ENCODE peak calls at places on chromosomes 1 and 21, in nine cellular contexts. One of them, this sample, is unnamed.

GRCh38 chr1:190138266-190138665 is 339.4 kb downstream of the BRINP3 start:
- DNase-seq in transverse colon: no peak
- DNase-seq in A549: no peak
- DNase-seq in uterus: no peak
- DNase-seq in ovary: no peak
- DNase-seq in body of pancreas: no peak
- DNase-seq in sigmoid colon: no peak
- DNase-seq in HCT116: no peak
- DNase-seq in adrenal gland: no peak
- DNase-seq in this sample: no peak

GRCh38 chr1:172585348-172585747 is 52.4 kb downstream of the SUCO start:
- DNase-seq in transverse colon: no peak
- DNase-seq in A549: no peak
- DNase-seq in uterus: no peak
- DNase-seq in ovary: no peak
- DNase-seq in body of pancreas: no peak
- DNase-seq in sigmoid colon: no peak
- DNase-seq in HCT116: no peak
- DNase-seq in adrenal gland: no peak
- DNase-seq in this sample: no peak

GRCh38 chr21:36260802-36261201 is 59.2 kb upstream of the MORC3 start:
- DNase-seq in transverse colon: no peak
- DNase-seq in A549: no peak
- DNase-seq in uterus: no peak
- DNase-seq in ovary: no peak
- DNase-seq in body of pancreas: no peak
- DNase-seq in sigmoid colon: no peak
- DNase-seq in HCT116: no peak
- DNase-seq in adrenal gland: no peak
- DNase-seq in this sample: no peak

GRCh38 chr1:24411963-24412362 is 1.6 kb downstream of the STPG1 start:
- DNase-seq in transverse colon: no peak
- DNase-seq in A549: no peak
- DNase-seq in uterus: no peak
- DNase-seq in ovary: no peak
- DNase-seq in body of pancreas: no peak
- DNase-seq in sigmoid colon: no peak
- DNase-seq in HCT116: no peak
- DNase-seq in adrenal gland: no peak
- DNase-seq in this sample: no peak

GRCh38 chr1:230215049-230215448 is 148.0 kb downstream of the GALNT2 start:
- DNase-seq in transverse colon: peak
- DNase-seq in A549: no peak
- DNase-seq in uterus: peak
- DNase-seq in ovary: peak
- DNase-seq in body of pancreas: peak
- DNase-seq in sigmoid colon: peak
- DNase-seq in HCT116: no peak
- DNase-seq in adrenal gland: peak
- DNase-seq in this sample: peak

GRCh38 chr1:179848233-179848632 is 29.4 kb downstream of the TOR1AIP2 start:
- DNase-seq in transverse colon: no peak
- DNase-seq in A549: no peak
- DNase-seq in uterus: no peak
- DNase-seq in ovary: no peak
- DNase-seq in body of pancreas: no peak
- DNase-seq in sigmoid colon: no peak
- DNase-seq in HCT116: no peak
- DNase-seq in adrenal gland: no peak
- DNase-seq in this sample: no peak

GRCh38 chr1:93980320-93980744 is 71.1 kb upstream of the GCLM start:
- DNase-seq in transverse colon: no peak
- DNase-seq in A549: peak
- DNase-seq in uterus: no peak
- DNase-seq in ovary: no peak
- DNase-seq in body of pancreas: no peak
- DNase-seq in sigmoid colon: no peak
- DNase-seq in HCT116: no peak
- DNase-seq in adrenal gland: no peak
- DNase-seq in this sample: no peak

GRCh38 chr1:180382326-180383115 is 119.9 kb downstream of the ACBD6 start:
- DNase-seq in transverse colon: no peak
- DNase-seq in A549: no peak
- DNase-seq in uterus: no peak
- DNase-seq in ovary: no peak
- DNase-seq in body of pancreas: no peak
- DNase-seq in sigmoid colon: no peak
- DNase-seq in HCT116: no peak
- DNase-seq in adrenal gland: no peak
- DNase-seq in this sample: no peak

GRCh38 chr1:201036188-201036834 is 12.8 kb upstream of the KIF21B start:
- DNase-seq in transverse colon: no peak
- DNase-seq in A549: no peak
- DNase-seq in uterus: no peak
- DNase-seq in ovary: no peak
- DNase-seq in body of pancreas: no peak
- DNase-seq in sigmoid colon: no peak
- DNase-seq in HCT116: no peak
- DNase-seq in adrenal gland: no peak
- DNase-seq in this sample: no peak

GRCh38 chr1:231037585-231038517 is 2.2 kb downstream of the FAM89A start:
- DNase-seq in transverse colon: no peak
- DNase-seq in A549: no peak
- DNase-seq in uterus: no peak
- DNase-seq in ovary: no peak
- DNase-seq in body of pancreas: no peak
- DNase-seq in sigmoid colon: no peak
- DNase-seq in HCT116: no peak
- DNase-seq in adrenal gland: no peak
- DNase-seq in this sample: no peak

DNA sequence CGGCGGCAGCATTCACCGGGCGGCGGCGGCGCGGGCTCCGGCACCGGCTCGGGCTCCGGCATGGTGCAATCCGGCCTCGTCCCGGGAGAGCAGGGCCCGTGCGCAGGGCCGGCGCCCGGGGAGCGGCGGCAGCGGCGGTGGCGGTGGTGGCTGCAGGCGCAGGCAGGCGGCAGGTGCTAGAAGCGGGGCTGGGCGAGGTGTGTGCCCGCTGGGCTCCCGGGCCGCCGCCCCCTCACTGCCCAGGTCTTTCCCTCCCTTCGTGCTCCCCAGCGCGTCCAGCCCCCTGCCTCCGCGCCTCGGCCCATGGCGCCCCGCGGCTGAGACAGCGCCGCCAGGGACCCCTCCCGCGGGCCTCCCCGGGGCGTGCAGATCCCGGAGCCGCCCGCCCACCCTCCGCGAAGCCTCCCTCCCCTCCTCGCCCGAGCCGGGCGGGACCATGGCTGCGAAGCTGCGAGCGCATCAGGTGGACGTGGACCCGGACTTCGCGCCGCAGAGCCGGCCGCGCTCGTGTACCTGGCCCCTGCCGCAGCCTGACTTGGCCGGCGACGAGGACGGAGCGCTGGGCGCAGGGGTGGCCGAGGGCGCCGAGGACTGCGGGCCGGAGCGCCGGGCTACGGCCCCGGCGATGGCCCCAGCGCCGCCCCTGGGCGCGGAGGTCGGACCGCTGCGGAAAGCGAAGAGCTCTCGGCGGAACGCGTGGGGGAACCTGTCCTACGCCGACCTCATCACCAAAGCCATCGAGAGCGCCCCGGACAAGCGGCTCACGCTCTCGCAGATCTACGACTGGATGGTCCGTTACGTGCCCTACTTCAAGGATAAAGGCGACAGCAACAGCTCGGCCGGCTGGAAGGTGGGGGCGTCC is 492 bp downstream of the FOXO6 start:
- DNase-seq in transverse colon: no peak
- DNase-seq in A549: no peak
- DNase-seq in uterus: no peak
- DNase-seq in ovary: peak
- DNase-seq in body of pancreas: peak
- DNase-seq in sigmoid colon: no peak
- DNase-seq in HCT116: no peak
- DNase-seq in adrenal gland: no peak
- DNase-seq in this sample: no peak
- H3K4me3 ChIP-seq in transverse colon: peak
- H3K4me3 ChIP-seq in A549: peak
- H3K4me3 ChIP-seq in uterus: peak
- H3K4me3 ChIP-seq in ovary: peak
- H3K4me3 ChIP-seq in body of pancreas: peak
- H3K4me3 ChIP-seq in sigmoid colon: peak
- H3K4me3 ChIP-seq in HCT116: peak
- H3K4me3 ChIP-seq in adrenal gland: no peak
- H3K4me3 ChIP-seq in this sample: peak

GRCh38 chr1:198656500-198656932 is 17.7 kb downstream of the PTPRC start:
- DNase-seq in transverse colon: peak
- DNase-seq in A549: no peak
- DNase-seq in uterus: peak
- DNase-seq in ovary: no peak
- DNase-seq in body of pancreas: no peak
- DNase-seq in sigmoid colon: peak
- DNase-seq in HCT116: no peak
- DNase-seq in adrenal gland: peak
- DNase-seq in this sample: peak
- TF ChIP-seq POLR2A in transverse colon: no peak
- TF ChIP-seq POLR2A in A549: no peak
- TF ChIP-seq POLR2A in uterus: no peak
- TF ChIP-seq POLR2A in ovary: no peak
- TF ChIP-seq POLR2A in body of pancreas: no peak
- TF ChIP-seq POLR2A in sigmoid colon: no peak
- TF ChIP-seq POLR2A in HCT116: no peak
- TF ChIP-seq POLR2A in adrenal gland: no peak
- TF ChIP-seq POLR2A in this sample: no peak

DNA sequence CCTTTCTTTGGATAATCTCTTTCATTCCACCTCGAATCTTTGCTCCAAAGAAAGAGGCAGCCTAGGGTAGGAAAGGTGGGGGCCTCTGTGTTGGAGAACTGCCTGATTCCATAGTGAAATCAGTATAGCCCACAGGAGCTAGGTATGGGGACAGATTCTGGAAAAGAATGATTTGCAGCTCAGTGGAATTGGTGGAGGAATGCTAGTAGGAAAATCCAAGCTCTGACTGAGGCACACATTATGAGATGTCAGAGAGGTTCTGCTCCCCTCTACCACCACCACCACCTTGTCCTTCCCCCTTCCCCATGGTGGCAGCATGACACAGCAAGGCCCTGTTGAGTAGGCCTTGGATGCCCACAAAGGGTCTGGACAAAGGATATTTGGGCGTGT is 810 bp downstream of the MLLT11 start:
- DNase-seq in transverse colon: no peak
- DNase-seq in A549: no peak
- DNase-seq in uterus: no peak
- DNase-seq in ovary: no peak
- DNase-seq in body of pancreas: no peak
- DNase-seq in sigmoid colon: peak
- DNase-seq in HCT116: no peak
- DNase-seq in adrenal gland: no peak
- DNase-seq in this sample: no peak
- H3K4me3 ChIP-seq in transverse colon: no peak
- H3K4me3 ChIP-seq in A549: peak
- H3K4me3 ChIP-seq in uterus: peak
- H3K4me3 ChIP-seq in ovary: peak
- H3K4me3 ChIP-seq in body of pancreas: no peak
- H3K4me3 ChIP-seq in sigmoid colon: no peak
- H3K4me3 ChIP-seq in HCT116: no peak
- H3K4me3 ChIP-seq in adrenal gland: no peak
- H3K4me3 ChIP-seq in this sample: no peak

DNA sequence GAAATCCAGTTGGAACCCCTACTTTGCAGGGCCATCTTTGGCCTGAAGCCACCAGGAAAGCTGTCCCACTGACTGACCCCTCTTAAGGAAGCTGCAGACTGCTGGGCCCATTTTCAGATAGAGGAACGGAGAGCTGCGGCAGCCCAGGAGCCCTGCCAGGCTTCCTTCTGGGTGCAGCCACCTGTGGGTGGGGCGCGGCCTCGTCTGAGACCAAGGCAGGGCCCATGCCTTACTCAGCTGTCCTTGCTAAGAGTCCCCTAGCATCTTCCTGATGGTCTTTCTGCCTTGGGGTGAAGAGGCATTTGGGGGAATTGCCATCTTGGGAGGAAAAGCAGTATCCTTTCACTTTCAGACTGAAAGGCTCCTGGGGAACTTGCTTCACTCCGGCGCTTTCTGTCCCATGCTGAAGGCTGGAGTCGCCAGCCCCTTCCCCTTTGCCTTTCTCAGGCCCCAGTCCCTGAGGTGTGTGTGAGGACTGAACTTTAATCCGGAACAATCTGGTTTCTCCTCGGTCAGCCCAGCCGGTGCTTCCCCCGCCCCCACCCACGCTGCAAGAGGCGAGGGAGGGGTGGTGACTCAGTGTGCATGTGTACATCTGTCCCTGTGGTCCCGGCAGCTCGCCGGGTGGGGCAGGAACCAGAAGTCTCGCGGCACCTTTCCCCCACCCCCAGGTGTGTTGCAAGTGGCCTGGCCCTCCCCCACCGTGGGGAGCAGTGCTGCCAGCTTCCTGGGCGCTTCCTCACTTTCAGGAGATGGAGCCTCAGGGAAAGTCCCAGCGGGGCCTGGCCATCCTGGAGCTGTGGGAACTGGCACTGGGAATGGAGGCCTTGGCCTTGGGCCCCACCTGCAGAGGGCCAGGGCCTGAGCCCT is 5.1 kb downstream of the ZC3H12A start:
- DNase-seq in transverse colon: peak
- DNase-seq in A549: peak
- DNase-seq in uterus: peak
- DNase-seq in ovary: peak
- DNase-seq in body of pancreas: peak
- DNase-seq in sigmoid colon: peak
- DNase-seq in HCT116: peak
- DNase-seq in adrenal gland: peak
- DNase-seq in this sample: peak
- TF ChIP-seq POLR2A in transverse colon: peak
- TF ChIP-seq POLR2A in A549: no peak
- TF ChIP-seq POLR2A in uterus: peak
- TF ChIP-seq POLR2A in ovary: peak
- TF ChIP-seq POLR2A in body of pancreas: peak
- TF ChIP-seq POLR2A in sigmoid colon: no peak
- TF ChIP-seq POLR2A in HCT116: no peak
- TF ChIP-seq POLR2A in adrenal gland: no peak
- TF ChIP-seq POLR2A in this sample: no peak

GRCh38 chr1:177171536-177172123 is 872 bp downstream of the BRINP2 start:
- DNase-seq in transverse colon: no peak
- DNase-seq in A549: no peak
- DNase-seq in uterus: no peak
- DNase-seq in ovary: no peak
- DNase-seq in body of pancreas: no peak
- DNase-seq in sigmoid colon: no peak
- DNase-seq in HCT116: no peak
- DNase-seq in adrenal gland: peak
- DNase-seq in this sample: no peak
- H3K4me3 ChIP-seq in transverse colon: no peak
- H3K4me3 ChIP-seq in A549: peak
- H3K4me3 ChIP-seq in uterus: no peak
- H3K4me3 ChIP-seq in ovary: no peak
- H3K4me3 ChIP-seq in body of pancreas: no peak
- H3K4me3 ChIP-seq in sigmoid colon: peak
- H3K4me3 ChIP-seq in HCT116: no peak
- H3K4me3 ChIP-seq in adrenal gland: no peak
- H3K4me3 ChIP-seq in this sample: no peak

GRCh38 chr1:6785721-6786505 is 659 bp downstream of the CAMTA1 start:
- DNase-seq in transverse colon: peak
- DNase-seq in A549: peak
- DNase-seq in uterus: peak
- DNase-seq in ovary: peak
- DNase-seq in body of pancreas: peak
- DNase-seq in sigmoid colon: peak
- DNase-seq in HCT116: no peak
- DNase-seq in adrenal gland: no peak
- DNase-seq in this sample: peak
- TF ChIP-seq POLR2A in transverse colon: no peak
- TF ChIP-seq POLR2A in A549: no peak
- TF ChIP-seq POLR2A in uterus: no peak
- TF ChIP-seq POLR2A in ovary: no peak
- TF ChIP-seq POLR2A in body of pancreas: no peak
- TF ChIP-seq POLR2A in sigmoid colon: no peak
- TF ChIP-seq POLR2A in HCT116: no peak
- TF ChIP-seq POLR2A in adrenal gland: no peak
- TF ChIP-seq POLR2A in this sample: no peak